ENCODE peak calls at places on chromosome 16, in seven cellular contexts. One of them, this sample, is unnamed.

GRCh38 chr16:72455743-72456659 is 284.0 kb upstream of the PMFBP1 start:
- DNase-seq in thoracic aorta: no peak
- DNase-seq in hepatic stellate cell: no peak
- DNase-seq in activated naive CD8-positive, alpha-beta T cell treated with anti-CD3 and anti-CD28 coated beads for 36 hours: no peak
- DNase-seq in activated effector memory CD4-positive, alpha-beta T cell treated with anti-CD3 and anti-CD28 coated beads, Interleukin-2, amount 50 U/mL, for 16 hours: no peak
- DNase-seq in posterior cingulate gyrus: no peak
- DNase-seq in endothelial cell of umbilical vein: peak; percentile 20
- DNase-seq in this sample: no peak

GRCh38 chr16:11669380-11670146 is 1.3 kb downstream of the SNN start:
- DNase-seq in thoracic aorta: no peak
- DNase-seq in hepatic stellate cell: peak; percentile 50
- DNase-seq in activated naive CD8-positive, alpha-beta T cell treated with anti-CD3 and anti-CD28 coated beads for 36 hours: no peak
- DNase-seq in activated effector memory CD4-positive, alpha-beta T cell treated with anti-CD3 and anti-CD28 coated beads, Interleukin-2, amount 50 U/mL, for 16 hours: no peak
- DNase-seq in posterior cingulate gyrus: no peak
- DNase-seq in endothelial cell of umbilical vein: peak; percentile 36
- DNase-seq in this sample: peak; percentile 89

GRCh38 chr16:66970775-66971725 is 10.0 kb downstream of the CES3 start:
- DNase-seq in thoracic aorta: no peak
- DNase-seq in hepatic stellate cell: peak; percentile 54
- DNase-seq in activated naive CD8-positive, alpha-beta T cell treated with anti-CD3 and anti-CD28 coated beads for 36 hours: no peak
- DNase-seq in activated effector memory CD4-positive, alpha-beta T cell treated with anti-CD3 and anti-CD28 coated beads, Interleukin-2, amount 50 U/mL, for 16 hours: no peak
- DNase-seq in posterior cingulate gyrus: peak; percentile 35
- DNase-seq in endothelial cell of umbilical vein: no peak
- DNase-seq in this sample: no peak

GRCh38 chr16:354971-355441 is 2.5 kb upstream of the AXIN1 start:
- DNase-seq in thoracic aorta: no peak
- DNase-seq in hepatic stellate cell: no peak
- DNase-seq in activated naive CD8-positive, alpha-beta T cell treated with anti-CD3 and anti-CD28 coated beads for 36 hours: no peak
- DNase-seq in activated effector memory CD4-positive, alpha-beta T cell treated with anti-CD3 and anti-CD28 coated beads, Interleukin-2, amount 50 U/mL, for 16 hours: peak; percentile 76
- DNase-seq in posterior cingulate gyrus: no peak
- DNase-seq in endothelial cell of umbilical vein: no peak
- DNase-seq in this sample: no peak

GRCh38 chr16:75494696-75495601 is at the start of gene CHST6:
- DNase-seq in thoracic aorta: no peak
- DNase-seq in hepatic stellate cell: no peak
- DNase-seq in activated naive CD8-positive, alpha-beta T cell treated with anti-CD3 and anti-CD28 coated beads for 36 hours: peak; percentile 54
- DNase-seq in activated effector memory CD4-positive, alpha-beta T cell treated with anti-CD3 and anti-CD28 coated beads, Interleukin-2, amount 50 U/mL, for 16 hours: peak; percentile 69
- DNase-seq in posterior cingulate gyrus: peak; percentile 85
- DNase-seq in endothelial cell of umbilical vein: peak; percentile 27
- DNase-seq in this sample: no peak

GRCh38 chr16:64412578-64413280 is 709.1 kb downstream of the CDH11 start:
- DNase-seq in thoracic aorta: peak; percentile 3
- DNase-seq in hepatic stellate cell: peak; percentile 39
- DNase-seq in activated naive CD8-positive, alpha-beta T cell treated with anti-CD3 and anti-CD28 coated beads for 36 hours: no peak
- DNase-seq in activated effector memory CD4-positive, alpha-beta T cell treated with anti-CD3 and anti-CD28 coated beads, Interleukin-2, amount 50 U/mL, for 16 hours: no peak
- DNase-seq in posterior cingulate gyrus: no peak
- DNase-seq in endothelial cell of umbilical vein: no peak
- DNase-seq in this sample: no peak

GRCh38 chr16:81237282-81237681 is 1.2 kb upstream of the BCO1 start:
- DNase-seq in thoracic aorta: no peak
- DNase-seq in hepatic stellate cell: no peak
- DNase-seq in activated naive CD8-positive, alpha-beta T cell treated with anti-CD3 and anti-CD28 coated beads for 36 hours: no peak
- DNase-seq in activated effector memory CD4-positive, alpha-beta T cell treated with anti-CD3 and anti-CD28 coated beads, Interleukin-2, amount 50 U/mL, for 16 hours: no peak
- DNase-seq in posterior cingulate gyrus: no peak
- DNase-seq in endothelial cell of umbilical vein: no peak
- DNase-seq in this sample: no peak

GRCh38 chr16:49756971-49757743 is 98.8 kb downstream of the ZNF423 start:
- DNase-seq in thoracic aorta: no peak
- DNase-seq in hepatic stellate cell: no peak
- DNase-seq in activated naive CD8-positive, alpha-beta T cell treated with anti-CD3 and anti-CD28 coated beads for 36 hours: no peak
- DNase-seq in activated effector memory CD4-positive, alpha-beta T cell treated with anti-CD3 and anti-CD28 coated beads, Interleukin-2, amount 50 U/mL, for 16 hours: no peak
- DNase-seq in posterior cingulate gyrus: no peak
- DNase-seq in endothelial cell of umbilical vein: peak; percentile 14
- DNase-seq in this sample: no peak

GRCh38 chr16:28012031-28012445 is 51.5 kb downstream of the GSG1L start:
- DNase-seq in thoracic aorta: no peak
- DNase-seq in hepatic stellate cell: no peak
- DNase-seq in activated naive CD8-positive, alpha-beta T cell treated with anti-CD3 and anti-CD28 coated beads for 36 hours: no peak
- DNase-seq in activated effector memory CD4-positive, alpha-beta T cell treated with anti-CD3 and anti-CD28 coated beads, Interleukin-2, amount 50 U/mL, for 16 hours: no peak
- DNase-seq in posterior cingulate gyrus: no peak
- DNase-seq in endothelial cell of umbilical vein: no peak
- DNase-seq in this sample: no peak

GRCh38 chr16:2687531-2688308 is 5.4 kb downstream of the KCTD5 start:
- DNase-seq in thoracic aorta: no peak
- DNase-seq in hepatic stellate cell: no peak
- DNase-seq in activated naive CD8-positive, alpha-beta T cell treated with anti-CD3 and anti-CD28 coated beads for 36 hours: no peak
- DNase-seq in activated effector memory CD4-positive, alpha-beta T cell treated with anti-CD3 and anti-CD28 coated beads, Interleukin-2, amount 50 U/mL, for 16 hours: no peak
- DNase-seq in posterior cingulate gyrus: no peak
- DNase-seq in endothelial cell of umbilical vein: no peak
- DNase-seq in this sample: no peak

GRCh38 chr16:84139628-84140258 is 5.2 kb downstream of the HSDL1 start:
- DNase-seq in thoracic aorta: no peak
- DNase-seq in hepatic stellate cell: no peak
- DNase-seq in activated naive CD8-positive, alpha-beta T cell treated with anti-CD3 and anti-CD28 coated beads for 36 hours: no peak
- DNase-seq in activated effector memory CD4-positive, alpha-beta T cell treated with anti-CD3 and anti-CD28 coated beads, Interleukin-2, amount 50 U/mL, for 16 hours: no peak
- DNase-seq in posterior cingulate gyrus: no peak
- DNase-seq in endothelial cell of umbilical vein: no peak
- DNase-seq in this sample: no peak

GRCh38 chr16:89722392-89723278 is 1.3 kb downstream of the ZNF276 start:
- DNase-seq in thoracic aorta: no peak
- DNase-seq in hepatic stellate cell: no peak
- DNase-seq in activated naive CD8-positive, alpha-beta T cell treated with anti-CD3 and anti-CD28 coated beads for 36 hours: peak; percentile 75
- DNase-seq in activated effector memory CD4-positive, alpha-beta T cell treated with anti-CD3 and anti-CD28 coated beads, Interleukin-2, amount 50 U/mL, for 16 hours: peak; percentile 86
- DNase-seq in posterior cingulate gyrus: peak; percentile 82
- DNase-seq in endothelial cell of umbilical vein: peak; percentile 50
- DNase-seq in this sample: peak; percentile 64

GRCh38 chr16:81319221-81319912 is 4.6 kb downstream of the GAN start:
- DNase-seq in thoracic aorta: no peak
- DNase-seq in hepatic stellate cell: peak; percentile 55
- DNase-seq in activated naive CD8-positive, alpha-beta T cell treated with anti-CD3 and anti-CD28 coated beads for 36 hours: no peak
- DNase-seq in activated effector memory CD4-positive, alpha-beta T cell treated with anti-CD3 and anti-CD28 coated beads, Interleukin-2, amount 50 U/mL, for 16 hours: no peak
- DNase-seq in posterior cingulate gyrus: no peak
- DNase-seq in endothelial cell of umbilical vein: no peak
- DNase-seq in this sample: no peak

GRCh38 chr16:56364865-56365264 is 60.5 kb downstream of the AMFR start:
- DNase-seq in thoracic aorta: no peak
- DNase-seq in hepatic stellate cell: no peak
- DNase-seq in activated naive CD8-positive, alpha-beta T cell treated with anti-CD3 and anti-CD28 coated beads for 36 hours: no peak
- DNase-seq in activated effector memory CD4-positive, alpha-beta T cell treated with anti-CD3 and anti-CD28 coated beads, Interleukin-2, amount 50 U/mL, for 16 hours: no peak
- DNase-seq in posterior cingulate gyrus: no peak
- DNase-seq in endothelial cell of umbilical vein: no peak
- DNase-seq in this sample: no peak

GRCh38 chr16:29675811-29676643 is 3.0 kb upstream of the QPRT start:
- DNase-seq in thoracic aorta: no peak
- DNase-seq in hepatic stellate cell: peak; percentile 54
- DNase-seq in activated naive CD8-positive, alpha-beta T cell treated with anti-CD3 and anti-CD28 coated beads for 36 hours: no peak
- DNase-seq in activated effector memory CD4-positive, alpha-beta T cell treated with anti-CD3 and anti-CD28 coated beads, Interleukin-2, amount 50 U/mL, for 16 hours: no peak
- DNase-seq in posterior cingulate gyrus: no peak
- DNase-seq in endothelial cell of umbilical vein: peak; percentile 18
- DNase-seq in this sample: no peak

GRCh38 chr16:55467898-55468297 is 11.1 kb upstream of the MMP2 start:
- DNase-seq in thoracic aorta: no peak
- DNase-seq in hepatic stellate cell: no peak
- DNase-seq in activated naive CD8-positive, alpha-beta T cell treated with anti-CD3 and anti-CD28 coated beads for 36 hours: no peak
- DNase-seq in activated effector memory CD4-positive, alpha-beta T cell treated with anti-CD3 and anti-CD28 coated beads, Interleukin-2, amount 50 U/mL, for 16 hours: no peak
- DNase-seq in posterior cingulate gyrus: no peak
- DNase-seq in endothelial cell of umbilical vein: no peak
- DNase-seq in this sample: peak; percentile 57

This sample was measured in tibial artery.